ENCODE peak calls at places on chromosomes 5 and 9, in seven cellular contexts. E, N, Q, I, W, J and C are unnamed samples. For H3K4me1, the result is how much of the 10 kb centered on the place peaks cover.

GRCh38 chr9:7234144-7234543 is 476.4 kb downstream of the KDM4C start:
- DNase-seq in I (peak), Q (peak), J (no peak), N (peak), E (peak), W (no peak), C (no peak)

GRCh38 chr5:119031047-119031886 is 39.6 kb upstream of the DMXL1 start:
- DNase-seq in J (no peak), E (no peak), W (no peak), I (no peak), N (no peak), Q (no peak), C (no peak)

GRCh38 chr5:8813180-8813579 is 732.7 kb downstream of the SEMA5A start:
- DNase-seq in Q (no peak), N (peak), E (no peak), I (no peak), J (no peak), W (no peak), C (no peak)

GRCh38 chr9:124352616-124353015 is 62.6 kb downstream of the PSMB7 start:
- DNase-seq in E (no peak), I (no peak), W (no peak), J (no peak), N (no peak), Q (peak), C (no peak)

GRCh38 chr5:125870271-125870670 is 552.9 kb upstream of the GRAMD2B start:
- DNase-seq in W (no peak), J (no peak), Q (peak), N (peak), E (no peak), I (no peak), C (no peak)

GRCh38 chr5:132098151-132098594 is 24.6 kb downstream of the CSF2 start:
- DNase-seq in I (peak), E (no peak), J (no peak), W (no peak), N (no peak), Q (peak), C (no peak)

GRCh38 chr5:150126921-150127265 is 28.8 kb downstream of the PDGFRB start:
- DNase-seq in I (no peak), W (no peak), N (no peak), J (no peak), E (no peak), Q (no peak), C (no peak)

GRCh38 chr5:96260009-96260408 is 173.0 kb downstream of the PCSK1 start:
- DNase-seq in N (no peak), W (no peak), Q (no peak), I (no peak), J (no peak), E (no peak), C (no peak)

GRCh38 chr9:106846847-106847246 is 16.1 kb upstream of the ZNF462 start:
- DNase-seq in E (no peak), N (no peak), W (no peak), I (peak), J (no peak), Q (peak), C (no peak)

GRCh38 chr9:73327149-73327548 is 175.5 kb downstream of the ANXA1 start:
- DNase-seq in N (no peak), J (no peak), E (peak), I (no peak), Q (no peak), W (no peak), C (no peak)

GRCh38 chr5:119435436-119436132 is 16.7 kb upstream of the HSD17B4 start:
- DNase-seq in J (peak), Q (peak), W (peak), N (peak), E (peak), I (peak), C (peak)

GRCh38 chr9:129894106-129894823 is 59.0 kb downstream of the USP20 start:
- DNase-seq in Q (no peak), N (no peak), J (no peak), E (no peak), W (no peak), I (no peak), C (no peak)

GRCh38 chr5:30831605-30832004 is 361.9 kb upstream of the CDH6 start:
- DNase-seq in E (no peak), J (no peak), W (no peak), I (no peak), Q (no peak), N (no peak), C (no peak)
- H3K4me1 ChIP-seq in E (under half), J (under half), W (under half), I (under half), Q (under half), N (under half), C (under half)

DNA sequence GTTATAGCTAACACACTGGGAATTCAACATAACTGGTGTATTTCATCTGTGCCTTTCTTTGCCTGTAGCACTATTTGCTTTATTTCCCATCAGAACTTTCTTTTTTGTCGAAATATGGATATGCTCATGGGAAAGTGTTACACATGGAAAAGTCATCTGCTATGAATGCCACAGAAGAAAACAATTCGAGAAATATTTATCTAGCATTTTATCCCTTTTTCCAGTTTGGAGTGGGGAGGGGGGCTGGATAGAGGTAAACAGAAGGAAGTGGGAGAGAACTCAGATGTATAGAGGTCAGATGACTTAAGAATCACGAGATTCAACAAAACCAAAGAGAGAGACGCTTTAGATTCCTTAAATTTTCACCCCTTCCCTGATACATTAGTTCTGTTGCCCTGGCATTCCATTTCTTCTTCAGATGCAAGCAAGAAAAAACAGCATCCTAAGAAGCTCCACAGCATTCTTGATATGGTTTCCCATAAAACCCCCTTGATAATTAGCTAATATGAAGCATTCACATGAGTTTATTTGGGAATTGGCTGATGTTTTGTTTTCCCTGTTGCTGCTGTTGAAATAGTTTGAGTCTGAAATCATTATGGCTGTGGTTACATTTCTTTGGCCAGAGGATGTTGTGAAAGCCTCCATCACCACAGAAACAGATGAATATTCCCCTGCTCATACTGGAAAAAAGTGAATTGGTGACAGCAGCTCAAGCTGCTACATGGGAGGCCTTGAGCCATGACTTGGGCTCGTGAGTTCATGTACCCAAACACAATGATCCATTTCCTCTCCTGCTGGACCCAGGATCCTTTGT is 335.8 kb upstream of the DAB2 start:
- DNase-seq in N (peak), I (peak), W (peak), E (no peak), J (no peak), Q (peak), C (no peak)
- H3K4me3 ChIP-seq in N (peak), I (no peak), W (no peak), E (no peak), J (no peak), Q (peak), C (no peak)

GRCh38 chr9:121939643-121940042 is 153.5 kb downstream of the TTLL11 start:
- DNase-seq in N (no peak), Q (no peak), W (no peak), E (no peak), J (no peak), I (no peak), C (no peak)

GRCh38 chr9:121937248-121937647 is 155.9 kb downstream of the TTLL11 start:
- DNase-seq in I (no peak), Q (no peak), E (no peak), N (no peak), W (no peak), J (no peak), C (no peak)

GRCh38 chr9:121938621-121939020 is 154.5 kb downstream of the TTLL11 start:
- DNase-seq in I (no peak), E (no peak), J (no peak), Q (no peak), W (no peak), N (no peak), C (no peak)

GRCh38 chr9:121930970-121931369 is 162.1 kb downstream of the TTLL11 start:
- DNase-seq in E (no peak), N (peak), W (no peak), Q (no peak), I (no peak), J (no peak), C (no peak)

DNA sequence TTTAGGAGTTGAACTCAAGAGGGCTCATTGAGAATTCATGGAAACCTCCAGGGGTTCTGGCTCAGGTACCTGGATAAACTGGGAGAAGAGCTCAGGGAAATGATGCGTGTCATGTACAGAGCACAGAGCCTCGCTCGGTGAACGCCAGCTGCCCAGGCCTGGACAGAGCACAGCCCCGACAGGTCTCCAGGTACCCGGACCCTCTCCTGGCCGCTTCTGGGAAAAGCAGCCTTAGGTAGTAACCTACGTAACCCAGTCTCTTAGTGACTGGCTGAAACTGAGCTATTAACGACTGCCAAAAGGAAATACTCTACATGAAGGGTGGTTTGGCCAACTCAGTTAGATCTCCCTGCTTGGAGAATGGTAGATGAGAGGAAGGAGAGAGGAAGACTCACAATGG is 157.4 kb downstream of the TTLL11 start:
- DNase-seq in E (no peak), N (no peak), Q (no peak), I (no peak), J (no peak), W (no peak), C (no peak)
- H3K4me1 ChIP-seq in E (under half), N (under half), Q (under half), I (under half), J (under half), W (under half), C (under half)

DNA sequence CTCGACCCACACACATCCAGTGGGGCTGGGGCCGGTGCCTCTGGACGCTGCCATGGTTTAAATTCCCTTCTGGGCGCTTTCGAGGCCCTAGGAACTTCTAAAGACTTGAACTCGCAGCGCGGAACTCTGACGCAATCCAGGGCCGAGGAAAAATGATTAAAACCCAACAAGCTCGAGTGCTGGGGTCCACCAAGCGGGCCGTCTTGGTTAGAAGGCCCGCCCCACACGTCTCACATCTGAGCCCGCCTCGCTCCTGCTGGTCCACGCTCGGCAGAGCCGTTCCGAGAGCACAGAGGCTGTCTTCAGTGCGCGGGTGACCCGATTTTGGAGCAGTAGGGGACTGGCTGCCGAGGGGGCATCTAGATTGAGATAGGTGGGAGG is 1.5 kb downstream of the CRHBP start:
- DNase-seq in W (no peak), N (no peak), E (no peak), I (no peak), Q (no peak), J (no peak), C (no peak)
- H3K4me3 ChIP-seq in W (peak), N (no peak), E (peak), I (no peak), Q (no peak), J (no peak), C (no peak)

GRCh38 chr9:93266521-93267001 is 82.6 kb downstream of the WNK2 start:
- DNase-seq in W (no peak), Q (no peak), E (no peak), N (no peak), J (no peak), I (no peak), C (no peak)
- H3K4me1 ChIP-seq in W (under half), Q (under half), E (under half), N (under half), J (under half), I (under half), C (under half)

GRCh38 chr5:143350790-143351603 is 52.5 kb downstream of the NR3C1 start:
- DNase-seq in N (no peak), J (no peak), Q (peak), E (no peak), W (no peak), I (peak), C (no peak)

GRCh38 chr5:143352691-143353090 is 50.8 kb downstream of the NR3C1 start:
- DNase-seq in N (no peak), Q (no peak), J (peak), W (no peak), I (no peak), E (no peak), C (no peak)

GRCh38 chr5:143356855-143357254 is 46.6 kb downstream of the NR3C1 start:
- DNase-seq in N (no peak), E (no peak), Q (no peak), W (no peak), I (no peak), J (no peak), C (no peak)

GRCh38 chr5:143355710-143356109 is 47.8 kb downstream of the NR3C1 start:
- DNase-seq in I (peak), J (peak), E (peak), Q (peak), W (peak), N (peak), C (peak)

GRCh38 chr5:143354025-143354424 is 49.5 kb downstream of the NR3C1 start:
- DNase-seq in Q (no peak), I (no peak), W (no peak), E (no peak), J (no peak), N (no peak), C (no peak)
- H3K4me3 ChIP-seq in Q (no peak), I (no peak), W (no peak), E (no peak), J (peak), N (no peak), C (no peak)

DNA sequence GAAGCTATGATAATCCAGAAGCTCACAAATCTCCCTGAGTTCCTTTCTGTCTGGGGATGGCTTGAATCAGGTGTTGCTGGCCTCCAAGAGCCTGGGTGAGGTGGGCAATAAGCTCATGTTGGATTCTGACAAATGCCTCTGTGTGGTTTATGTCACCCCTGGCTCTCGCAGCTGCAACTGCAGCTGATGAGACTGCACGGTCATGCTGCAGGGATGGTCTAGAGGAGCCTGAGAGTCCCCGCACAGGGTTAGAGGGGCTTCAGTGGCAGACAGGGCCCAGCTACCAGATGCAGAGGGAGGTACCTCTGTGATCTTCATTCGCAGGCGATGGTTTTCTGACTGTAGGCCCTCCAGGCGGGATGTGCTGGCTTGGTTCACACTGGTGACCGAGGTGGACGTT is 47.5 kb upstream of the TBC1D2 start:
- DNase-seq in W (no peak), I (no peak), N (no peak), Q (no peak), E (no peak), J (no peak), C (no peak)
- H3K4me1 ChIP-seq in W (under half), I (under half), N (under half), Q (under half), E (under half), J (under half), C (under half)